ENCODE peak calls at places on chromosome 5, in eight cellular contexts. T, Z, J, I, C, P, N and V are unnamed samples.

GRCh38 chr5:72063219-72063819 is 44.0 kb upstream of the MAP1B start:
- DNase-seq in T (no peak), N (peak), C (no peak), J (peak), I (peak), P (peak), Z (peak), V (no peak)

GRCh38 chr5:57176350-57176857 is 2.5 kb downstream of the GPBP1 start:
- DNase-seq in N (peak), P (peak), I (peak), T (no peak), Z (peak), J (peak), C (no peak), V (peak)

GRCh38 chr5:55856511-55857246 is 5.5 kb downstream of the IL31RA start:
- DNase-seq in I (no peak), T (no peak), C (no peak), Z (no peak), P (no peak), N (no peak), J (peak), V (no peak)

GRCh38 chr5:54738118-54738972 is 220.8 kb downstream of the SNX18 start:
- DNase-seq in J (peak), C (no peak), T (peak), P (peak), N (peak), I (no peak), Z (peak), V (no peak)

GRCh38 chr5:53362521-53362941 is 117.9 kb upstream of the FST start:
- DNase-seq in P (peak), I (peak), Z (peak), N (peak), T (peak), C (peak), J (peak), V (no peak)

GRCh38 chr5:425714-426113 is 17.3 kb upstream of the EXOC3 start:
- DNase-seq in C (no peak), P (peak), Z (no peak), I (no peak), N (peak), J (peak), T (no peak), V (no peak)

GRCh38 chr5:89662499-89662898 is 747.1 kb downstream of the CETN3 start:
- DNase-seq in J (no peak), C (no peak), T (no peak), Z (no peak), N (peak), P (no peak), I (no peak), V (no peak)

GRCh38 chr5:1201327-1202025 is at the start of gene SLC6A19:
- DNase-seq in N (no peak), P (no peak), J (no peak), I (no peak), T (no peak), Z (no peak), C (no peak), V (no peak)

GRCh38 chr5:134479839-134480238 is 45.6 kb upstream of the JADE2 start:
- DNase-seq in Z (no peak), T (no peak), P (no peak), C (no peak), J (no peak), I (no peak), N (no peak), V (no peak)

GRCh38 chr5:108696951-108697715 is 50.6 kb upstream of the FER start:
- DNase-seq in I (no peak), J (no peak), C (no peak), Z (no peak), N (no peak), T (no peak), P (no peak), V (no peak)

GRCh38 chr5:5523066-5523505 is 100.6 kb downstream of the ICE1 start:
- DNase-seq in J (peak), P (peak), Z (peak), C (no peak), T (no peak), N (peak), I (peak), V (peak)

GRCh38 chr5:28164568-28164967 is 1126.2 kb upstream of the CDH9 start:
- DNase-seq in I (no peak), Z (no peak), P (no peak), C (no peak), J (no peak), T (no peak), N (no peak), V (no peak)

GRCh38 chr5:72145351-72145750 is 38.1 kb downstream of the MAP1B start:
- DNase-seq in C (no peak), T (no peak), N (peak), P (no peak), I (no peak), Z (peak), J (no peak), V (no peak)

GRCh38 chr5:74957906-74958305 is 91.7 kb upstream of the FAM169A start:
- DNase-seq in N (no peak), T (no peak), P (no peak), I (no peak), C (no peak), Z (no peak), J (no peak), V (no peak)

GRCh38 chr5:122492675-122493074 is 180.6 kb downstream of the SNCAIP start:
- DNase-seq in P (peak), N (no peak), I (no peak), Z (peak), J (peak), C (no peak), T (no peak), V (no peak)

GRCh38 chr5:123511290-123511647 is 708 bp upstream of the CSNK1G3 start:
- DNase-seq in T (no peak), N (peak), C (no peak), J (peak), I (peak), Z (peak), P (peak), V (no peak)

GRCh38 chr5:172797800-172798199 is 26.8 kb upstream of the DUSP1 start:
- DNase-seq in T (no peak), N (no peak), C (no peak), I (no peak), J (no peak), P (no peak), Z (no peak), V (no peak)

GRCh38 chr5:159971514-159971913 is 37.4 kb upstream of the TTC1 start:
- DNase-seq in I (no peak), P (no peak), N (no peak), J (no peak), T (no peak), Z (no peak), C (no peak), V (no peak)
- H3K4me3 ChIP-seq in I (peak), P (no peak), N (no peak), J (no peak), T (no peak), Z (peak), C (no peak), V (no peak)

GRCh38 chr5:17436345-17436744 is 61.7 kb upstream of the TAF11L2 start:
- DNase-seq in T (no peak), J (no peak), P (no peak), I (no peak), Z (no peak), C (no peak), N (no peak), V (no peak)
- H3K4me3 ChIP-seq in T (no peak), J (no peak), P (peak), I (no peak), Z (peak), C (no peak), N (no peak), V (no peak)

GRCh38 chr5:78151594-78152271 is 142.8 kb downstream of the AP3B1 start:
- DNase-seq in Z (no peak), C (no peak), P (no peak), T (no peak), I (no peak), J (no peak), N (no peak), V (no peak)
- H3K4me3 ChIP-seq in Z (no peak), C (no peak), P (no peak), T (no peak), I (no peak), J (no peak), N (no peak), V (no peak)

GRCh38 chr5:139395844-139396640 is 1.1 kb upstream of the PROB1 start:
- DNase-seq in I (no peak), P (no peak), T (no peak), N (no peak), C (no peak), Z (no peak), J (peak), V (no peak)
- H3K4me3 ChIP-seq in I (no peak), P (no peak), T (no peak), N (no peak), C (no peak), Z (no peak), J (no peak), V (no peak)

GRCh38 chr5:43571237-43571636 is 14.4 kb upstream of the PAIP1 start:
- DNase-seq in J (peak), C (no peak), P (no peak), N (peak), I (no peak), T (no peak), Z (no peak), V (no peak)
- H3K4me3 ChIP-seq in J (peak), C (no peak), P (no peak), N (peak), I (no peak), T (no peak), Z (peak), V (no peak)

DNA sequence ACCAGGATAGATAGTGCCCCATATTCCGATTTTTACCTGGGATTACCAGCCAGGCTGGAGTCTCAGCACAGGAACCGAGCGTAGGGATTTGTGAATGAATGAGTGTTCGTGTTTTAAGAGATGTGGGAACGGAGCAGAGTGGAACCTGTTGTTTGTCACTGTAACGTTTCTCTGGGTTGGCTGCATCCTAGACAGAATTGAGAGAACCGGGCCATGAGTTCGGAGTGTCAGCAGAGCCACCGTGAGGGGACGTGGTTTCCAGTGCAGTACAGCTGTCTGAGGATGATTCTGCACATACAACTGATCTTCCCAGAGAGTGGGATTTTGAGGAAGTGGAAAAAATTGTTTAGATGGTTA is 1.2 kb downstream of the PDE8B start:
- DNase-seq in C (no peak), I (no peak), J (no peak), N (no peak), P (no peak), Z (no peak), T (no peak), V (no peak)
- H3K4me3 ChIP-seq in C (no peak), I (no peak), J (no peak), N (no peak), P (peak), Z (peak), T (peak), V (no peak)

GRCh38 chr5:149645725-149646124 is 64.4 kb downstream of the ARHGEF37 start:
- DNase-seq in N (no peak), T (no peak), J (no peak), Z (no peak), C (no peak), P (no peak), I (no peak), V (no peak)

GRCh38 chr5:149644629-149645028 is 63.3 kb downstream of the ARHGEF37 start:
- DNase-seq in Z (no peak), N (no peak), P (no peak), T (no peak), J (no peak), I (no peak), C (no peak), V (no peak)

GRCh38 chr5:149647334-149647733 is 66.0 kb downstream of the ARHGEF37 start:
- DNase-seq in I (no peak), C (no peak), Z (no peak), J (no peak), N (no peak), T (no peak), P (no peak), V (no peak)

GRCh38 chr5:149645236-149645635 is 63.9 kb downstream of the ARHGEF37 start:
- DNase-seq in P (no peak), C (no peak), Z (no peak), N (no peak), J (no peak), T (no peak), I (no peak), V (no peak)

GRCh38 chr5:149646564-149646963 is 65.3 kb downstream of the ARHGEF37 start:
- DNase-seq in J (no peak), C (no peak), N (no peak), Z (no peak), P (no peak), I (no peak), T (no peak), V (peak)
- H3K4me3 ChIP-seq in J (no peak), C (no peak), N (no peak), Z (no peak), P (no peak), I (no peak), T (no peak), V (no peak)